ENCODE peak calls at places on chromosomes 5 and 9, in ten cellular contexts. One of them, this sample, is unnamed.

GRCh38 chr5:176810687-176811501 is 535 bp downstream of the UNC5A start:
- DNase-seq in stimulated activated CD4-positive, alpha-beta T cell treated with anti-CD3 and anti-CD28 coated beads, Interleukin-1b, Interleukin-23, amount 100 ng/mL, for 24 hours: no peak
- DNase-seq in NCI-H1092: no peak
- DNase-seq in NCI-H1105: no peak
- DNase-seq in ELR: peak
- DNase-seq in effector CD4-positive, alpha-beta T cell: no peak
- DNase-seq in cardiac fibroblast: peak
- DNase-seq in HFFc6: no peak
- DNase-seq in T-cell: no peak
- DNase-seq in activated T-helper 1 cell treated with anti-CD3 and anti-CD28 coated beads, Interleukin-12 subunit alpha, Interleukin-12 subunit beta, Interleukin-2, Interleukin-4 antibody, amounts not matched to agents 30 ng/mL and 10 ng/mL and 1 ng/mL, durations not matched to agents 14 hours and 24 hours and 36 hours: no peak
- DNase-seq in this sample: peak

GRCh38 chr5:151123897-151124751 is 33.5 kb downstream of the ANXA6 start:
- DNase-seq in activated T-helper 1 cell treated with anti-CD3 and anti-CD28 coated beads, Interleukin-12 subunit alpha, Interleukin-12 subunit beta, Interleukin-2, Interleukin-4 antibody, amounts not matched to agents 30 ng/mL and 10 ng/mL and 1 ng/mL, durations not matched to agents 14 hours and 24 hours and 36 hours: no peak
- DNase-seq in effector CD4-positive, alpha-beta T cell: no peak
- DNase-seq in T-cell: no peak
- DNase-seq in ELR: peak
- DNase-seq in cardiac fibroblast: peak
- DNase-seq in stimulated activated CD4-positive, alpha-beta T cell treated with anti-CD3 and anti-CD28 coated beads, Interleukin-1b, Interleukin-23, amount 100 ng/mL, for 24 hours: no peak
- DNase-seq in NCI-H1092: peak
- DNase-seq in NCI-H1105: peak
- DNase-seq in HFFc6: no peak
- DNase-seq in this sample: peak

GRCh38 chr5:175281714-175282113 is 162.3 kb downstream of the DRD1 start:
- DNase-seq in stimulated activated CD4-positive, alpha-beta T cell treated with anti-CD3 and anti-CD28 coated beads, Interleukin-1b, Interleukin-23, amount 100 ng/mL, for 24 hours: no peak
- DNase-seq in effector CD4-positive, alpha-beta T cell: no peak
- DNase-seq in T-cell: no peak
- DNase-seq in NCI-H1105: no peak
- DNase-seq in cardiac fibroblast: no peak
- DNase-seq in HFFc6: no peak
- DNase-seq in ELR: no peak
- DNase-seq in NCI-H1092: no peak
- DNase-seq in activated T-helper 1 cell treated with anti-CD3 and anti-CD28 coated beads, Interleukin-12 subunit alpha, Interleukin-12 subunit beta, Interleukin-2, Interleukin-4 antibody, amounts not matched to agents 30 ng/mL and 10 ng/mL and 1 ng/mL, durations not matched to agents 14 hours and 24 hours and 36 hours: no peak
- DNase-seq in this sample: no peak

GRCh38 chr5:43036409-43036808 is 3.7 kb downstream of the ANXA2R start:
- DNase-seq in NCI-H1105: no peak
- DNase-seq in stimulated activated CD4-positive, alpha-beta T cell treated with anti-CD3 and anti-CD28 coated beads, Interleukin-1b, Interleukin-23, amount 100 ng/mL, for 24 hours: no peak
- DNase-seq in cardiac fibroblast: no peak
- DNase-seq in effector CD4-positive, alpha-beta T cell: no peak
- DNase-seq in ELR: no peak
- DNase-seq in T-cell: no peak
- DNase-seq in HFFc6: no peak
- DNase-seq in activated T-helper 1 cell treated with anti-CD3 and anti-CD28 coated beads, Interleukin-12 subunit alpha, Interleukin-12 subunit beta, Interleukin-2, Interleukin-4 antibody, amounts not matched to agents 30 ng/mL and 10 ng/mL and 1 ng/mL, durations not matched to agents 14 hours and 24 hours and 36 hours: no peak
- DNase-seq in NCI-H1092: no peak
- DNase-seq in this sample: no peak

GRCh38 chr5:162190-162564 is 29.1 kb upstream of the LRRC14B start:
- DNase-seq in HFFc6: no peak
- DNase-seq in NCI-H1105: no peak
- DNase-seq in cardiac fibroblast: no peak
- DNase-seq in T-cell: no peak
- DNase-seq in effector CD4-positive, alpha-beta T cell: no peak
- DNase-seq in ELR: no peak
- DNase-seq in stimulated activated CD4-positive, alpha-beta T cell treated with anti-CD3 and anti-CD28 coated beads, Interleukin-1b, Interleukin-23, amount 100 ng/mL, for 24 hours: no peak
- DNase-seq in activated T-helper 1 cell treated with anti-CD3 and anti-CD28 coated beads, Interleukin-12 subunit alpha, Interleukin-12 subunit beta, Interleukin-2, Interleukin-4 antibody, amounts not matched to agents 30 ng/mL and 10 ng/mL and 1 ng/mL, durations not matched to agents 14 hours and 24 hours and 36 hours: no peak
- DNase-seq in NCI-H1092: no peak
- DNase-seq in this sample: no peak

GRCh38 chr9:128043467-128043868 is 23.7 kb downstream of the NAIF1 start:
- DNase-seq in NCI-H1105: no peak
- DNase-seq in NCI-H1092: no peak
- DNase-seq in activated T-helper 1 cell treated with anti-CD3 and anti-CD28 coated beads, Interleukin-12 subunit alpha, Interleukin-12 subunit beta, Interleukin-2, Interleukin-4 antibody, amounts not matched to agents 30 ng/mL and 10 ng/mL and 1 ng/mL, durations not matched to agents 14 hours and 24 hours and 36 hours: no peak
- DNase-seq in effector CD4-positive, alpha-beta T cell: no peak
- DNase-seq in HFFc6: no peak
- DNase-seq in cardiac fibroblast: no peak
- DNase-seq in stimulated activated CD4-positive, alpha-beta T cell treated with anti-CD3 and anti-CD28 coated beads, Interleukin-1b, Interleukin-23, amount 100 ng/mL, for 24 hours: no peak
- DNase-seq in T-cell: no peak
- DNase-seq in ELR: no peak
- DNase-seq in this sample: no peak

GRCh38 chr9:112486221-112487007 is at the start of gene KIAA1958:
- DNase-seq in NCI-H1092: peak
- DNase-seq in activated T-helper 1 cell treated with anti-CD3 and anti-CD28 coated beads, Interleukin-12 subunit alpha, Interleukin-12 subunit beta, Interleukin-2, Interleukin-4 antibody, amounts not matched to agents 30 ng/mL and 10 ng/mL and 1 ng/mL, durations not matched to agents 14 hours and 24 hours and 36 hours: peak
- DNase-seq in NCI-H1105: peak
- DNase-seq in HFFc6: peak
- DNase-seq in T-cell: peak
- DNase-seq in ELR: peak
- DNase-seq in stimulated activated CD4-positive, alpha-beta T cell treated with anti-CD3 and anti-CD28 coated beads, Interleukin-1b, Interleukin-23, amount 100 ng/mL, for 24 hours: peak
- DNase-seq in cardiac fibroblast: peak
- DNase-seq in effector CD4-positive, alpha-beta T cell: peak
- DNase-seq in this sample: peak

GRCh38 chr9:71758785-71759184 is 9.5 kb downstream of the CEMIP2 start:
- DNase-seq in activated T-helper 1 cell treated with anti-CD3 and anti-CD28 coated beads, Interleukin-12 subunit alpha, Interleukin-12 subunit beta, Interleukin-2, Interleukin-4 antibody, amounts not matched to agents 30 ng/mL and 10 ng/mL and 1 ng/mL, durations not matched to agents 14 hours and 24 hours and 36 hours: no peak
- DNase-seq in NCI-H1105: peak
- DNase-seq in effector CD4-positive, alpha-beta T cell: no peak
- DNase-seq in cardiac fibroblast: no peak
- DNase-seq in HFFc6: no peak
- DNase-seq in T-cell: no peak
- DNase-seq in stimulated activated CD4-positive, alpha-beta T cell treated with anti-CD3 and anti-CD28 coated beads, Interleukin-1b, Interleukin-23, amount 100 ng/mL, for 24 hours: no peak
- DNase-seq in NCI-H1092: no peak
- DNase-seq in ELR: peak
- DNase-seq in this sample: peak

GRCh38 chr5:54861212-54861894 is 124.0 kb downstream of the ESM1 start:
- DNase-seq in stimulated activated CD4-positive, alpha-beta T cell treated with anti-CD3 and anti-CD28 coated beads, Interleukin-1b, Interleukin-23, amount 100 ng/mL, for 24 hours: no peak
- DNase-seq in NCI-H1092: no peak
- DNase-seq in ELR: peak
- DNase-seq in NCI-H1105: no peak
- DNase-seq in HFFc6: peak
- DNase-seq in activated T-helper 1 cell treated with anti-CD3 and anti-CD28 coated beads, Interleukin-12 subunit alpha, Interleukin-12 subunit beta, Interleukin-2, Interleukin-4 antibody, amounts not matched to agents 30 ng/mL and 10 ng/mL and 1 ng/mL, durations not matched to agents 14 hours and 24 hours and 36 hours: no peak
- DNase-seq in cardiac fibroblast: peak
- DNase-seq in effector CD4-positive, alpha-beta T cell: no peak
- DNase-seq in T-cell: no peak
- DNase-seq in this sample: no peak

GRCh38 chr9:127746959-127747569 is 12.0 kb upstream of the TOR2A start:
- DNase-seq in cardiac fibroblast: no peak
- DNase-seq in effector CD4-positive, alpha-beta T cell: no peak
- DNase-seq in stimulated activated CD4-positive, alpha-beta T cell treated with anti-CD3 and anti-CD28 coated beads, Interleukin-1b, Interleukin-23, amount 100 ng/mL, for 24 hours: no peak
- DNase-seq in HFFc6: no peak
- DNase-seq in T-cell: peak
- DNase-seq in ELR: no peak
- DNase-seq in activated T-helper 1 cell treated with anti-CD3 and anti-CD28 coated beads, Interleukin-12 subunit alpha, Interleukin-12 subunit beta, Interleukin-2, Interleukin-4 antibody, amounts not matched to agents 30 ng/mL and 10 ng/mL and 1 ng/mL, durations not matched to agents 14 hours and 24 hours and 36 hours: no peak
- DNase-seq in NCI-H1092: no peak
- DNase-seq in NCI-H1105: no peak
- DNase-seq in this sample: no peak

GRCh38 chr5:7385681-7386080 is 10.3 kb upstream of the ADCY2 start:
- DNase-seq in effector CD4-positive, alpha-beta T cell: no peak
- DNase-seq in activated T-helper 1 cell treated with anti-CD3 and anti-CD28 coated beads, Interleukin-12 subunit alpha, Interleukin-12 subunit beta, Interleukin-2, Interleukin-4 antibody, amounts not matched to agents 30 ng/mL and 10 ng/mL and 1 ng/mL, durations not matched to agents 14 hours and 24 hours and 36 hours: no peak
- DNase-seq in HFFc6: no peak
- DNase-seq in cardiac fibroblast: no peak
- DNase-seq in T-cell: no peak
- DNase-seq in NCI-H1092: no peak
- DNase-seq in ELR: no peak
- DNase-seq in stimulated activated CD4-positive, alpha-beta T cell treated with anti-CD3 and anti-CD28 coated beads, Interleukin-1b, Interleukin-23, amount 100 ng/mL, for 24 hours: no peak
- DNase-seq in NCI-H1105: no peak
- DNase-seq in this sample: no peak

GRCh38 chr9:122810306-122810946 is 10.5 kb downstream of the OR1K1 start:
- DNase-seq in activated T-helper 1 cell treated with anti-CD3 and anti-CD28 coated beads, Interleukin-12 subunit alpha, Interleukin-12 subunit beta, Interleukin-2, Interleukin-4 antibody, amounts not matched to agents 30 ng/mL and 10 ng/mL and 1 ng/mL, durations not matched to agents 14 hours and 24 hours and 36 hours: peak
- DNase-seq in T-cell: peak
- DNase-seq in ELR: peak
- DNase-seq in stimulated activated CD4-positive, alpha-beta T cell treated with anti-CD3 and anti-CD28 coated beads, Interleukin-1b, Interleukin-23, amount 100 ng/mL, for 24 hours: peak
- DNase-seq in HFFc6: peak
- DNase-seq in effector CD4-positive, alpha-beta T cell: peak
- DNase-seq in NCI-H1092: peak
- DNase-seq in NCI-H1105: peak
- DNase-seq in cardiac fibroblast: peak
- DNase-seq in this sample: peak

GRCh38 chr5:548256-548655 is 24.0 kb upstream of the SLC9A3 start:
- DNase-seq in NCI-H1092: no peak
- DNase-seq in activated T-helper 1 cell treated with anti-CD3 and anti-CD28 coated beads, Interleukin-12 subunit alpha, Interleukin-12 subunit beta, Interleukin-2, Interleukin-4 antibody, amounts not matched to agents 30 ng/mL and 10 ng/mL and 1 ng/mL, durations not matched to agents 14 hours and 24 hours and 36 hours: no peak
- DNase-seq in ELR: peak
- DNase-seq in stimulated activated CD4-positive, alpha-beta T cell treated with anti-CD3 and anti-CD28 coated beads, Interleukin-1b, Interleukin-23, amount 100 ng/mL, for 24 hours: no peak
- DNase-seq in cardiac fibroblast: no peak
- DNase-seq in T-cell: no peak
- DNase-seq in NCI-H1105: no peak
- DNase-seq in effector CD4-positive, alpha-beta T cell: no peak
- DNase-seq in HFFc6: peak
- DNase-seq in this sample: no peak

GRCh38 chr5:139809331-139809810 is 13.8 kb downstream of the PSD2 start:
- DNase-seq in T-cell: no peak
- DNase-seq in stimulated activated CD4-positive, alpha-beta T cell treated with anti-CD3 and anti-CD28 coated beads, Interleukin-1b, Interleukin-23, amount 100 ng/mL, for 24 hours: no peak
- DNase-seq in activated T-helper 1 cell treated with anti-CD3 and anti-CD28 coated beads, Interleukin-12 subunit alpha, Interleukin-12 subunit beta, Interleukin-2, Interleukin-4 antibody, amounts not matched to agents 30 ng/mL and 10 ng/mL and 1 ng/mL, durations not matched to agents 14 hours and 24 hours and 36 hours: no peak
- DNase-seq in NCI-H1105: no peak
- DNase-seq in cardiac fibroblast: no peak
- DNase-seq in ELR: no peak
- DNase-seq in HFFc6: no peak
- DNase-seq in NCI-H1092: no peak
- DNase-seq in effector CD4-positive, alpha-beta T cell: no peak
- DNase-seq in this sample: no peak

GRCh38 chr9:69173891-69174644 is at the start of gene TJP2:
- DNase-seq in NCI-H1105: no peak
- DNase-seq in effector CD4-positive, alpha-beta T cell: no peak
- DNase-seq in cardiac fibroblast: peak
- DNase-seq in NCI-H1092: peak
- DNase-seq in T-cell: peak
- DNase-seq in ELR: peak
- DNase-seq in stimulated activated CD4-positive, alpha-beta T cell treated with anti-CD3 and anti-CD28 coated beads, Interleukin-1b, Interleukin-23, amount 100 ng/mL, for 24 hours: peak
- DNase-seq in activated T-helper 1 cell treated with anti-CD3 and anti-CD28 coated beads, Interleukin-12 subunit alpha, Interleukin-12 subunit beta, Interleukin-2, Interleukin-4 antibody, amounts not matched to agents 30 ng/mL and 10 ng/mL and 1 ng/mL, durations not matched to agents 14 hours and 24 hours and 36 hours: peak
- DNase-seq in HFFc6: peak
- DNase-seq in this sample: peak

GRCh38 chr5:137022725-137023124 is 476.4 kb downstream of the SPOCK1 start:
- DNase-seq in effector CD4-positive, alpha-beta T cell: no peak
- DNase-seq in ELR: no peak
- DNase-seq in NCI-H1105: no peak
- DNase-seq in stimulated activated CD4-positive, alpha-beta T cell treated with anti-CD3 and anti-CD28 coated beads, Interleukin-1b, Interleukin-23, amount 100 ng/mL, for 24 hours: no peak
- DNase-seq in activated T-helper 1 cell treated with anti-CD3 and anti-CD28 coated beads, Interleukin-12 subunit alpha, Interleukin-12 subunit beta, Interleukin-2, Interleukin-4 antibody, amounts not matched to agents 30 ng/mL and 10 ng/mL and 1 ng/mL, durations not matched to agents 14 hours and 24 hours and 36 hours: no peak
- DNase-seq in NCI-H1092: no peak
- DNase-seq in HFFc6: no peak
- DNase-seq in T-cell: no peak
- DNase-seq in cardiac fibroblast: peak
- DNase-seq in this sample: no peak

GRCh38 chr5:21823076-21823574 is 1030.0 kb downstream of the CDH12 start:
- DNase-seq in stimulated activated CD4-positive, alpha-beta T cell treated with anti-CD3 and anti-CD28 coated beads, Interleukin-1b, Interleukin-23, amount 100 ng/mL, for 24 hours: no peak
- DNase-seq in ELR: no peak
- DNase-seq in cardiac fibroblast: no peak
- DNase-seq in activated T-helper 1 cell treated with anti-CD3 and anti-CD28 coated beads, Interleukin-12 subunit alpha, Interleukin-12 subunit beta, Interleukin-2, Interleukin-4 antibody, amounts not matched to agents 30 ng/mL and 10 ng/mL and 1 ng/mL, durations not matched to agents 14 hours and 24 hours and 36 hours: no peak
- DNase-seq in NCI-H1092: no peak
- DNase-seq in effector CD4-positive, alpha-beta T cell: no peak
- DNase-seq in HFFc6: no peak
- DNase-seq in T-cell: no peak
- DNase-seq in NCI-H1105: no peak
- DNase-seq in this sample: no peak

GRCh38 chr9:87578625-87579024 is 81.0 kb downstream of the DAPK1 start:
- DNase-seq in T-cell: no peak
- DNase-seq in ELR: no peak
- DNase-seq in stimulated activated CD4-positive, alpha-beta T cell treated with anti-CD3 and anti-CD28 coated beads, Interleukin-1b, Interleukin-23, amount 100 ng/mL, for 24 hours: no peak
- DNase-seq in NCI-H1092: no peak
- DNase-seq in cardiac fibroblast: peak
- DNase-seq in NCI-H1105: no peak
- DNase-seq in effector CD4-positive, alpha-beta T cell: no peak
- DNase-seq in activated T-helper 1 cell treated with anti-CD3 and anti-CD28 coated beads, Interleukin-12 subunit alpha, Interleukin-12 subunit beta, Interleukin-2, Interleukin-4 antibody, amounts not matched to agents 30 ng/mL and 10 ng/mL and 1 ng/mL, durations not matched to agents 14 hours and 24 hours and 36 hours: no peak
- DNase-seq in HFFc6: no peak
- DNase-seq in this sample: no peak

GRCh38 chr9:69214939-69215338 is 40.9 kb downstream of the TJP2 start:
- DNase-seq in activated T-helper 1 cell treated with anti-CD3 and anti-CD28 coated beads, Interleukin-12 subunit alpha, Interleukin-12 subunit beta, Interleukin-2, Interleukin-4 antibody, amounts not matched to agents 30 ng/mL and 10 ng/mL and 1 ng/mL, durations not matched to agents 14 hours and 24 hours and 36 hours: no peak
- DNase-seq in ELR: no peak
- DNase-seq in T-cell: no peak
- DNase-seq in cardiac fibroblast: no peak
- DNase-seq in effector CD4-positive, alpha-beta T cell: no peak
- DNase-seq in NCI-H1092: no peak
- DNase-seq in stimulated activated CD4-positive, alpha-beta T cell treated with anti-CD3 and anti-CD28 coated beads, Interleukin-1b, Interleukin-23, amount 100 ng/mL, for 24 hours: no peak
- DNase-seq in HFFc6: no peak
- DNase-seq in NCI-H1105: no peak
- DNase-seq in this sample: no peak

GRCh38 chr5:170451764-170452365 is 52.0 kb upstream of the KCNIP1 start:
- DNase-seq in stimulated activated CD4-positive, alpha-beta T cell treated with anti-CD3 and anti-CD28 coated beads, Interleukin-1b, Interleukin-23, amount 100 ng/mL, for 24 hours: no peak
- DNase-seq in cardiac fibroblast: peak
- DNase-seq in HFFc6: peak
- DNase-seq in activated T-helper 1 cell treated with anti-CD3 and anti-CD28 coated beads, Interleukin-12 subunit alpha, Interleukin-12 subunit beta, Interleukin-2, Interleukin-4 antibody, amounts not matched to agents 30 ng/mL and 10 ng/mL and 1 ng/mL, durations not matched to agents 14 hours and 24 hours and 36 hours: no peak
- DNase-seq in NCI-H1105: no peak
- DNase-seq in T-cell: no peak
- DNase-seq in ELR: peak
- DNase-seq in effector CD4-positive, alpha-beta T cell: no peak
- DNase-seq in NCI-H1092: no peak
- DNase-seq in this sample: no peak

GRCh38 chr5:167853421-167853820 is 438.0 kb upstream of the WWC1 start:
- DNase-seq in stimulated activated CD4-positive, alpha-beta T cell treated with anti-CD3 and anti-CD28 coated beads, Interleukin-1b, Interleukin-23, amount 100 ng/mL, for 24 hours: no peak
- DNase-seq in cardiac fibroblast: peak
- DNase-seq in NCI-H1092: no peak
- DNase-seq in effector CD4-positive, alpha-beta T cell: no peak
- DNase-seq in activated T-helper 1 cell treated with anti-CD3 and anti-CD28 coated beads, Interleukin-12 subunit alpha, Interleukin-12 subunit beta, Interleukin-2, Interleukin-4 antibody, amounts not matched to agents 30 ng/mL and 10 ng/mL and 1 ng/mL, durations not matched to agents 14 hours and 24 hours and 36 hours: no peak
- DNase-seq in T-cell: no peak
- DNase-seq in ELR: no peak
- DNase-seq in NCI-H1105: no peak
- DNase-seq in HFFc6: peak
- DNase-seq in this sample: no peak

GRCh38 chr5:36374275-36374862 is 72.7 kb upstream of the RANBP3L start:
- DNase-seq in cardiac fibroblast: peak
- DNase-seq in activated T-helper 1 cell treated with anti-CD3 and anti-CD28 coated beads, Interleukin-12 subunit alpha, Interleukin-12 subunit beta, Interleukin-2, Interleukin-4 antibody, amounts not matched to agents 30 ng/mL and 10 ng/mL and 1 ng/mL, durations not matched to agents 14 hours and 24 hours and 36 hours: no peak
- DNase-seq in ELR: peak
- DNase-seq in effector CD4-positive, alpha-beta T cell: no peak
- DNase-seq in HFFc6: peak
- DNase-seq in NCI-H1105: no peak
- DNase-seq in stimulated activated CD4-positive, alpha-beta T cell treated with anti-CD3 and anti-CD28 coated beads, Interleukin-1b, Interleukin-23, amount 100 ng/mL, for 24 hours: no peak
- DNase-seq in NCI-H1092: no peak
- DNase-seq in T-cell: no peak
- DNase-seq in this sample: peak

GRCh38 chr5:56003179-56003578 is 8.4 kb upstream of the IL6ST start:
- DNase-seq in ELR: peak
- DNase-seq in effector CD4-positive, alpha-beta T cell: no peak
- DNase-seq in NCI-H1092: no peak
- DNase-seq in HFFc6: peak
- DNase-seq in cardiac fibroblast: peak
- DNase-seq in activated T-helper 1 cell treated with anti-CD3 and anti-CD28 coated beads, Interleukin-12 subunit alpha, Interleukin-12 subunit beta, Interleukin-2, Interleukin-4 antibody, amounts not matched to agents 30 ng/mL and 10 ng/mL and 1 ng/mL, durations not matched to agents 14 hours and 24 hours and 36 hours: no peak
- DNase-seq in NCI-H1105: no peak
- DNase-seq in T-cell: no peak
- DNase-seq in stimulated activated CD4-positive, alpha-beta T cell treated with anti-CD3 and anti-CD28 coated beads, Interleukin-1b, Interleukin-23, amount 100 ng/mL, for 24 hours: no peak
- DNase-seq in this sample: no peak

GRCh38 chr5:11719888-11720481 is 184.3 kb downstream of the CTNND2 start:
- DNase-seq in activated T-helper 1 cell treated with anti-CD3 and anti-CD28 coated beads, Interleukin-12 subunit alpha, Interleukin-12 subunit beta, Interleukin-2, Interleukin-4 antibody, amounts not matched to agents 30 ng/mL and 10 ng/mL and 1 ng/mL, durations not matched to agents 14 hours and 24 hours and 36 hours: no peak
- DNase-seq in ELR: peak
- DNase-seq in NCI-H1105: peak
- DNase-seq in T-cell: no peak
- DNase-seq in HFFc6: no peak
- DNase-seq in stimulated activated CD4-positive, alpha-beta T cell treated with anti-CD3 and anti-CD28 coated beads, Interleukin-1b, Interleukin-23, amount 100 ng/mL, for 24 hours: no peak
- DNase-seq in cardiac fibroblast: no peak
- DNase-seq in effector CD4-positive, alpha-beta T cell: no peak
- DNase-seq in NCI-H1092: no peak
- DNase-seq in this sample: peak

GRCh38 chr9:124480621-124480981 is 26.6 kb downstream of the NR5A1 start:
- DNase-seq in T-cell: no peak
- DNase-seq in HFFc6: no peak
- DNase-seq in NCI-H1105: no peak
- DNase-seq in ELR: peak
- DNase-seq in activated T-helper 1 cell treated with anti-CD3 and anti-CD28 coated beads, Interleukin-12 subunit alpha, Interleukin-12 subunit beta, Interleukin-2, Interleukin-4 antibody, amounts not matched to agents 30 ng/mL and 10 ng/mL and 1 ng/mL, durations not matched to agents 14 hours and 24 hours and 36 hours: no peak
- DNase-seq in NCI-H1092: peak
- DNase-seq in stimulated activated CD4-positive, alpha-beta T cell treated with anti-CD3 and anti-CD28 coated beads, Interleukin-1b, Interleukin-23, amount 100 ng/mL, for 24 hours: no peak
- DNase-seq in cardiac fibroblast: peak
- DNase-seq in effector CD4-positive, alpha-beta T cell: no peak
- DNase-seq in this sample: peak

GRCh38 chr5:65041296-65042158 is 272.8 kb downstream of the CWC27 start:
- DNase-seq in effector CD4-positive, alpha-beta T cell: no peak
- DNase-seq in activated T-helper 1 cell treated with anti-CD3 and anti-CD28 coated beads, Interleukin-12 subunit alpha, Interleukin-12 subunit beta, Interleukin-2, Interleukin-4 antibody, amounts not matched to agents 30 ng/mL and 10 ng/mL and 1 ng/mL, durations not matched to agents 14 hours and 24 hours and 36 hours: no peak
- DNase-seq in NCI-H1105: no peak
- DNase-seq in HFFc6: peak
- DNase-seq in ELR: peak
- DNase-seq in cardiac fibroblast: peak
- DNase-seq in T-cell: no peak
- DNase-seq in NCI-H1092: no peak
- DNase-seq in stimulated activated CD4-positive, alpha-beta T cell treated with anti-CD3 and anti-CD28 coated beads, Interleukin-1b, Interleukin-23, amount 100 ng/mL, for 24 hours: no peak
- DNase-seq in this sample: no peak

GRCh38 chr5:96790851-96791513 is 16.8 kb downstream of the ERAP1 start:
- DNase-seq in HFFc6: peak
- DNase-seq in cardiac fibroblast: peak
- DNase-seq in stimulated activated CD4-positive, alpha-beta T cell treated with anti-CD3 and anti-CD28 coated beads, Interleukin-1b, Interleukin-23, amount 100 ng/mL, for 24 hours: no peak
- DNase-seq in T-cell: no peak
- DNase-seq in ELR: peak
- DNase-seq in NCI-H1105: no peak
- DNase-seq in NCI-H1092: no peak
- DNase-seq in effector CD4-positive, alpha-beta T cell: no peak
- DNase-seq in activated T-helper 1 cell treated with anti-CD3 and anti-CD28 coated beads, Interleukin-12 subunit alpha, Interleukin-12 subunit beta, Interleukin-2, Interleukin-4 antibody, amounts not matched to agents 30 ng/mL and 10 ng/mL and 1 ng/mL, durations not matched to agents 14 hours and 24 hours and 36 hours: no peak
- DNase-seq in this sample: no peak

GRCh38 chr9:3256571-3256970 is 269.2 kb downstream of the RFX3 start:
- DNase-seq in NCI-H1092: no peak
- DNase-seq in effector CD4-positive, alpha-beta T cell: no peak
- DNase-seq in cardiac fibroblast: no peak
- DNase-seq in NCI-H1105: no peak
- DNase-seq in T-cell: no peak
- DNase-seq in HFFc6: no peak
- DNase-seq in stimulated activated CD4-positive, alpha-beta T cell treated with anti-CD3 and anti-CD28 coated beads, Interleukin-1b, Interleukin-23, amount 100 ng/mL, for 24 hours: no peak
- DNase-seq in ELR: no peak
- DNase-seq in activated T-helper 1 cell treated with anti-CD3 and anti-CD28 coated beads, Interleukin-12 subunit alpha, Interleukin-12 subunit beta, Interleukin-2, Interleukin-4 antibody, amounts not matched to agents 30 ng/mL and 10 ng/mL and 1 ng/mL, durations not matched to agents 14 hours and 24 hours and 36 hours: no peak
- DNase-seq in this sample: no peak

This sample was measured in G401.